ENCODE peak calls at places on chromosomes 1 and 21, in six cellular contexts. T, Z, I, U, Y and N are unnamed samples. For H3K9me3 and H3K36me3, the result is how much of the 10 kb centered on the place peaks cover.

GRCh38 chr1:65148548-65149390 is 766 bp downstream of the AK4 start:
- DNase-seq in T (peak), Z (no peak), I (no peak), U (peak), Y (no peak), N (peak)

GRCh38 chr21:28979092-28979491 is 13.6 kb downstream of the LTN1 start:
- DNase-seq in T (no peak), Z (no peak), I (no peak), U (no peak), Y (no peak), N (no peak)

GRCh38 chr1:240792915-240793525 is 181.1 kb upstream of the GREM2 start:
- DNase-seq in T (no peak), Z (no peak), I (no peak), U (no peak), Y (no peak), N (no peak)

GRCh38 chr1:41925712-41926111 is 7.0 kb upstream of the HIVEP3 start:
- DNase-seq in T (no peak), Z (no peak), I (no peak), U (no peak), Y (no peak), N (no peak)

GRCh38 chr1:88189525-88189924 is 494.5 kb upstream of the PKN2 start:
- DNase-seq in T (no peak), Z (no peak), I (no peak), U (no peak), Y (no peak), N (no peak)

GRCh38 chr21:46605759-46606426 is 1.0 kb upstream of the S100B start:
- DNase-seq in T (peak), Z (no peak), I (peak), U (peak), Y (no peak), N (peak)

GRCh38 chr1:181601186-181601950 is 118.1 kb downstream of the CACNA1E start:
- DNase-seq in T (no peak), Z (no peak), I (no peak), U (no peak), Y (no peak), N (no peak)

GRCh38 chr1:221725683-221726330 is 16.1 kb downstream of the DUSP10 start:
- DNase-seq in T (no peak), Z (no peak), I (no peak), U (no peak), Y (no peak), N (no peak)

GRCh38 chr1:212937034-212937433 is 13.3 kb upstream of the VASH2 start:
- DNase-seq in T (no peak), Z (no peak), I (no peak), U (no peak), Y (no peak), N (no peak)

GRCh38 chr1:208652300-208653160 is 408.3 kb upstream of the PLXNA2 start:
- DNase-seq in T (peak), Z (peak), I (peak), U (peak), Y (peak), N (no peak)

GRCh38 chr21:41970751-41971653 is 17.2 kb upstream of the C2CD2 start:
- DNase-seq in T (no peak), Z (no peak), I (no peak), U (no peak), Y (no peak), N (no peak)

GRCh38 chr1:19028110-19028509 is 71.6 kb upstream of the IFFO2 start:
- DNase-seq in T (no peak), Z (no peak), I (no peak), U (no peak), Y (no peak), N (no peak)

GRCh38 chr1:11320153-11320936 is 47.3 kb downstream of the UBIAD1 start:
- DNase-seq in T (no peak), Z (peak), I (no peak), U (peak), Y (no peak), N (no peak)

GRCh38 chr1:43750083-43750482 is 42.7 kb downstream of the ST3GAL3 start:
- DNase-seq in T (no peak), Z (no peak), I (no peak), U (no peak), Y (no peak), N (no peak)

GRCh38 chr1:169003864-169004516 is 102.5 kb upstream of the ATP1B1 start:
- DNase-seq in T (no peak), Z (no peak), I (peak), U (no peak), Y (no peak), N (no peak)

GRCh38 chr1:200972985-200973742 is 50.4 kb downstream of the KIF21B start:
- DNase-seq in T (no peak), Z (no peak), I (no peak), U (no peak), Y (no peak), N (no peak)

GRCh38 chr1:68975534-68975933 is 478.7 kb upstream of the DEPDC1 start:
- DNase-seq in T (no peak), Z (no peak), I (no peak), U (no peak), Y (no peak), N (no peak)

GRCh38 chr1:35559317-35559944 is 1.8 kb downstream of the NCDN start:
- DNase-seq in T (no peak), Z (no peak), I (no peak), U (no peak), Y (no peak), N (no peak)

GRCh38 chr1:41653574-41653973 is 169.1 kb upstream of the EDN2 start:
- DNase-seq in T (no peak), Z (no peak), I (no peak), U (no peak), Y (no peak), N (no peak)

GRCh38 chr21:35529141-35529863 is 480.2 kb upstream of the RUNX1 start:
- DNase-seq in T (peak), Z (no peak), I (no peak), U (peak), Y (no peak), N (no peak)
- H3K27ac ChIP-seq in T (peak), Z (no peak), I (peak), U (peak), Y (no peak), N (peak)

GRCh38 chr1:2788506-2789163 is 12.9 kb downstream of the TTC34 start:
- DNase-seq in T (no peak), Z (no peak), I (no peak), U (no peak), Y (no peak), N (no peak)
- H3K9me3 ChIP-seq in T (under half), Z (under half), I (under half), U (under half), Y (under half), N (under half)

GRCh38 chr1:179124866-179125265 is 43.0 kb downstream of the TOR3A start:
- DNase-seq in T (no peak), Z (no peak), I (no peak), U (no peak), Y (no peak), N (no peak)

GRCh38 chr1:179126338-179127060 is 44.6 kb downstream of the TOR3A start:
- DNase-seq in T (no peak), Z (no peak), I (peak), U (no peak), Y (no peak), N (no peak)

GRCh38 chr1:179128520-179128919 is 46.6 kb downstream of the TOR3A start:
- DNase-seq in T (no peak), Z (no peak), I (peak), U (no peak), Y (no peak), N (no peak)

GRCh38 chr1:179127163-179127895 is 45.5 kb downstream of the TOR3A start:
- DNase-seq in T (no peak), Z (no peak), I (no peak), U (no peak), Y (no peak), N (no peak)

GRCh38 chr1:179129702-179130473 is 48.0 kb downstream of the TOR3A start:
- DNase-seq in T (peak), Z (no peak), I (no peak), U (peak), Y (no peak), N (no peak)
- H3K36me3 ChIP-seq in T (under half), Z (under half), I (under half), U (under half), Y (under half), N (under half)

GRCh38 chr1:31788138-31788824 is 24.1 kb upstream of the ADGRB2 start:
- DNase-seq in T (peak), Z (peak), I (peak), U (peak), Y (peak), N (peak)
- H3K27ac ChIP-seq in T (peak), Z (peak), I (peak), U (peak), Y (peak), N (peak)

DNA sequence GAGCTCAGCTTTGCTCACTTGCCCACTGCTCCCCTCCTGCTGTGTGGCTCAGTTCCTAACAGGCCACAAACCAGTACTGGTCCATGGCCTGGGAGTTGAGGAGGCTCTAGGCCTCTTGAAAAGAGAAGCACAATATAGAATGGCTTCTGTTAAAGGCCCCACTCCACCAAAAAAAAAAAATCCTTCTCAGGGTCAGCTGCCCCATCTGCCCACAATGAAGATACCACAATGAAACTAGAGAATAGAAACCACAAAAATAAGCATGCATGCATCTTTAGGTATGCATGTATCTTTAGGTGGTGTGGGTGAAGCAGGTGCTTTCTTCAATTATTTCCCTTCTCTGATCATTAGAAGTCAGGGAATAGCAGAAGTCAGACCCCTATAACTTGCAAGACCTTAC is 620.4 kb upstream of the BEND5 start:
- DNase-seq in T (no peak), Z (no peak), I (no peak), U (no peak), Y (no peak), N (no peak)
- H3K9me3 ChIP-seq in T (under half), Z (under half), I (under half), U (under half), Y (under half), N (under half)

GRCh38 chr21:32377991-32378390 is 14.8 kb downstream of the URB1 start:
- DNase-seq in T (no peak), Z (no peak), I (no peak), U (no peak), Y (no peak), N (no peak)

GRCh38 chr21:32381571-32381970 is 11.2 kb downstream of the URB1 start:
- DNase-seq in T (no peak), Z (no peak), I (no peak), U (no peak), Y (no peak), N (no peak)

GRCh38 chr21:32378956-32379355 is 13.9 kb downstream of the URB1 start:
- DNase-seq in T (no peak), Z (no peak), I (no peak), U (no peak), Y (no peak), N (no peak)

GRCh38 chr21:32380940-32381339 is 11.9 kb downstream of the URB1 start:
- DNase-seq in T (no peak), Z (no peak), I (no peak), U (no peak), Y (no peak), N (no peak)

GRCh38 chr21:32377506-32377905 is 15.3 kb downstream of the URB1 start:
- DNase-seq in T (no peak), Z (no peak), I (no peak), U (no peak), Y (no peak), N (no peak)
- H3K36me3 ChIP-seq in T (under half), Z (under half), I (under half), U (half or more), Y (half or more), N (under half)